ENCODE peak calls at places on chromosomes 13 and 19, in six cellular contexts. G is endothelial cell, F is vagina, B is AG10803, N is ovary, M is gastrocnemius medialis. A is an unnamed sample.

GRCh38 chr13:29782798-29783197 is 67.6 kb downstream of the UBL3 start:
- DNase-seq in G (no peak), F (no peak), B (no peak), N (no peak), M (no peak), A (no peak)

GRCh38 chr19:44142014-44142523 is 715 bp downstream of the ZNF234 start:
- DNase-seq in G (peak; percentile 5), F (no peak), B (peak; percentile 43), N (no peak), M (no peak), A (no peak)

GRCh38 chr19:13043285-13043684 is 48.0 kb downstream of the NFIX start:
- DNase-seq in G (no peak), F (no peak), B (no peak), N (no peak), M (peak; percentile 85), A (no peak)

GRCh38 chr19:7575426-7576040 is 20.1 kb upstream of the CAMSAP3 start:
- DNase-seq in G (no peak), F (no peak), B (no peak), N (no peak), M (no peak), A (peak; percentile 56)

GRCh38 chr13:109012115-109012514 is 382.7 kb downstream of the MYO16 start:
- DNase-seq in G (no peak), F (no peak), B (no peak), N (no peak), M (no peak), A (no peak)

GRCh38 chr13:112159575-112160547 is 92.9 kb downstream of the SOX1 start:
- DNase-seq in G (no peak), F (no peak), B (no peak), N (no peak), M (no peak), A (no peak)

GRCh38 chr13:24038846-24039330 is 121.6 kb upstream of the SPATA13 start:
- DNase-seq in G (no peak), F (no peak), B (peak; percentile 92), N (no peak), M (no peak), A (no peak)

GRCh38 chr19:28023064-28023463 is 1189.9 kb downstream of the UQCRFS1 start:
- DNase-seq in G (no peak), F (peak; percentile 16), B (peak; percentile 77), N (no peak), M (no peak), A (no peak)

GRCh38 chr19:58278156-58279041 is at the start of gene ZNF8:
- DNase-seq in G (peak; percentile 97), F (peak; percentile 98), B (peak; percentile 96), N (peak; percentile 96), M (peak; percentile 85), A (peak; percentile 100)

GRCh38 chr19:51366999-51367564 is 894 bp upstream of the ETFB start:
- DNase-seq in G (no peak), F (no peak), B (no peak), N (no peak), M (no peak), A (no peak)

GRCh38 chr19:55455576-55456235 is 5.7 kb downstream of the ISOC2 start:
- DNase-seq in G (no peak), F (no peak), B (no peak), N (no peak), M (no peak), A (no peak)

GRCh38 chr19:55452381-55453325 is 8.8 kb downstream of the ISOC2 start:
- DNase-seq in G (peak; percentile 54), F (no peak), B (peak; percentile 59), N (peak; percentile 85), M (peak; percentile 71), A (peak; percentile 73)

GRCh38 chr19:55456347-55456746 is 5.1 kb downstream of the ISOC2 start:
- DNase-seq in G (no peak), F (no peak), B (no peak), N (no peak), M (no peak), A (no peak)

GRCh38 chr19:55453861-55454260 is 7.6 kb downstream of the ISOC2 start:
- DNase-seq in G (no peak), F (no peak), B (no peak), N (no peak), M (no peak), A (no peak)

GRCh38 chr19:55454787-55455243 is 6.6 kb downstream of the ISOC2 start:
- DNase-seq in G (peak; percentile 71), F (no peak), B (peak; percentile 26), N (no peak), M (no peak), A (peak; percentile 42)
- TF ChIP-seq CTCF in G (peak; percentile 77), F (no peak), B (peak; percentile 66), N (no peak), M (no peak), A (peak; percentile 73)

GRCh38 chr19:30408734-30409301 is 36.6 kb downstream of the ZNF536 start:
- DNase-seq in G (no peak), F (no peak), B (no peak), N (no peak), M (no peak), A (no peak)

GRCh38 chr19:30402790-30403189 is 30.6 kb downstream of the ZNF536 start:
- DNase-seq in G (no peak), F (peak; percentile 79), B (no peak), N (no peak), M (no peak), A (no peak)

GRCh38 chr19:30403583-30403982 is 31.4 kb downstream of the ZNF536 start:
- DNase-seq in G (no peak), F (no peak), B (no peak), N (no peak), M (no peak), A (no peak)

GRCh38 chr19:30407310-30407709 is 35.1 kb downstream of the ZNF536 start:
- DNase-seq in G (no peak), F (no peak), B (no peak), N (no peak), M (no peak), A (no peak)

DNA sequence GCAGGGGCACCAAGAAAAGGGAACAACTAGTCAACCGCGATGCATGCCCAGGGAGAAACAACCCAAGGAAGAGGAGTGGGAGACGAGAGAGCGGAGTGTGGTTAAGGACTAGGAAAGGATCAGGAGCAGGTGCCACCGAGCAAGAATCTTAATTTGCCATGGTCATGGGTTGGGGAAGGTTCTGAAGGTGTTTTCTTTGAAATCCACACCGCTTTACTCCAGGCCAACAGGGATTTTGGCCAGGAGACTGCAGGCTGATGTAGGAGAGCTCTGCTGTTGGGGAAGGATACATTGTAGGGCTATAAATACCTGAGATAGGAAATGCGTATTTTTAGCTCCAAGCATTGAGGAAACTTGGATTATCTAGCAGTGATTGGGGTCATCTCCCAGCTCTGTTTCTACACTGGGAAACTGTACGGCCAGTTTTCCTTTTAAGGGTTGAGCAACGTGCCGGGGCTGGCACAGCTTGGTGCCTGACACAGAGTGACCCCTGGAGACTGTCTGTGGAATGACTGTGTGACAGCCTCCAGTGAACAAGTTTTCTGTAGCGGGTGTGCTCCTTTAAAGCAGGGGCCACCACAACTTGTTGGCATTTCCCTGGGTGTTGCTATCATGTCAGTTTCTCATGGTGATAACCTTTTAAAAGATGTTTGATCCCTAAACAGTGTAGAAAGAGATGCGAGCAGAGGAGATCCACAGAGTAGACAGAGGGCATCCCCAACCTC is 34.2 kb downstream of the ZNF536 start:
- DNase-seq in G (peak; percentile 67), F (no peak), B (peak; percentile 61), N (no peak), M (no peak), A (no peak)
- TF ChIP-seq CTCF in G (peak; percentile 28), F (no peak), B (peak; percentile 76), N (no peak), M (peak; percentile 24), A (no peak)

DNA sequence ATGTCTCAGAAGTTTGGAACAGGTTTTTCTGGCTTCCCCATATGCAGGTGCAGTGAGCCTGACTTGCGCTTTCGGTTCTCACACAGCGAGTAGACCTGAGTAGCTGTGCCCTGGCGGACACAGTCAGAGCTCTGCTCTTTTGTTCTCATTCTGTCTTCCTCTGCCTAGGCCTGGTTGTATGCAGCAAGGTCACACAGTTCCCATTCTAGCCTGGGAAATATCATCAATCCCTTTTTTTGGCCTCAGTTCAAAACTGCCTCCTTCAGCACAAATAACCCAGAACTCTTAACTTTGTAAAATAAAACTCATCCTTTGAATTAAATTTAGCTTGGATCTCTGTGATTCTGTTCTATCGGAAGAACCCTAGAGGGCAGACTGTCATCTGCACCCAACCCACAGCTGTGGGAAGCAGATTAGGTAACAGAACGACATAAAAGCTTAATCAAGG is 10.2 kb downstream of the OXGR1 start:
- DNase-seq in G (peak; percentile 28), F (no peak), B (no peak), N (no peak), M (no peak), A (peak; percentile 24)
- TF ChIP-seq CTCF in G (no peak), F (no peak), B (peak; percentile 2), N (no peak), M (peak; percentile 6), A (no peak)

GRCh38 chr13:95222733-95223018 is 78.6 kb downstream of the ABCC4 start:
- DNase-seq in G (no peak), F (no peak), B (no peak), N (no peak), M (no peak), A (no peak)
- TF ChIP-seq CTCF in G (no peak), F (no peak), B (no peak), N (no peak), M (no peak), A (no peak)

GRCh38 chr13:21060063-21060826 is 1.1 kb downstream of the LATS2 start:
- DNase-seq in G (peak; percentile 33), F (no peak), B (peak; percentile 63), N (peak; percentile 58), M (peak; percentile 72), A (peak; percentile 30)

GRCh38 chr13:21063031-21063430 is 1.6 kb upstream of the LATS2 start:
- DNase-seq in G (no peak), F (no peak), B (no peak), N (no peak), M (no peak), A (no peak)

GRCh38 chr13:21060827-21061076 is 634 bp downstream of the LATS2 start:
- DNase-seq in G (peak; percentile 47), F (no peak), B (no peak), N (peak; percentile 60), M (peak; percentile 27), A (no peak)

GRCh38 chr13:21058361-21058760 is 3.0 kb downstream of the LATS2 start:
- DNase-seq in G (no peak), F (no peak), B (peak; percentile 35), N (no peak), M (no peak), A (no peak)

GRCh38 chr13:21061077-21061945 is at the start of gene LATS2:
- DNase-seq in G (peak; percentile 97), F (no peak), B (peak; percentile 96), N (peak; percentile 98), M (peak; percentile 96), A (peak; percentile 92)
- TF ChIP-seq CTCF in G (no peak), F (no peak), B (no peak), N (no peak), M (no peak), A (peak; percentile 15)

GRCh38 chr13:110883539-110883938 is 31.3 kb downstream of the ANKRD10 start:
- DNase-seq in G (no peak), F (no peak), B (no peak), N (no peak), M (no peak), A (no peak)
- TF ChIP-seq CTCF in G (no peak), F (no peak), B (no peak), N (no peak), M (no peak), A (no peak)

A was measured in RWPE1.